ENCODE peak calls at places on chromosomes 2 and 18, in ten cellular contexts. R is A549, D is uterus, I is stomach, B is HepG2, P is upper lobe of right lung, G is psoas muscle, F is foreskin keratinocyte, J is neural progenitor cell, C is heart right ventricle. Z is an unnamed sample.

GRCh38 chr2:233247744-233248143 is 3.7 kb upstream of the ATG16L1 start:
- DNase-seq in R (peak; percentile 89), D (no peak), I (no peak), B (peak; percentile 61), P (no peak), G (no peak), F (peak; percentile 98), J (no peak), C (no peak), Z (no peak)

GRCh38 chr18:76259726-76260125 is 235.3 kb downstream of the ZNF516 start:
- DNase-seq in R (no peak), D (no peak), I (no peak), B (no peak), P (no peak), G (no peak), F (no peak), J (no peak), C (no peak), Z (no peak)

GRCh38 chr18:64276736-64277135 is 127.8 kb upstream of the LINC00305 start:
- DNase-seq in R (no peak), D (no peak), I (no peak), B (no peak), P (no peak), G (no peak), F (no peak), J (no peak), C (peak; percentile 38), Z (no peak)

GRCh38 chr18:75221397-75221796 is 10.8 kb downstream of the TSHZ1 start:
- DNase-seq in R (no peak), D (no peak), I (no peak), B (no peak), P (no peak), G (no peak), F (no peak), J (no peak), C (no peak), Z (no peak)

GRCh38 chr18:80171190-80171872 is 62.3 kb downstream of the ADNP2 start:
- DNase-seq in R (peak; percentile 29), D (peak; percentile 55), I (peak; percentile 61), B (no peak), P (peak; percentile 80), G (peak; percentile 43), F (peak; percentile 44), J (peak; percentile 65), C (peak; percentile 40), Z (peak; percentile 61)

GRCh38 chr18:31204833-31205232 is 42.2 kb upstream of the DSC1 start:
- DNase-seq in R (no peak), D (no peak), I (no peak), B (no peak), P (no peak), G (no peak), F (no peak), J (no peak), C (no peak), Z (no peak)

GRCh38 chr18:23151414-23152099 is 16.3 kb downstream of the CABLES1 start:
- DNase-seq in R (no peak), D (no peak), I (no peak), B (no peak), P (no peak), G (no peak), F (no peak), J (no peak), C (no peak), Z (no peak)

GRCh38 chr2:169776483-169776802 is 22.2 kb upstream of the SSB start:
- DNase-seq in R (no peak), D (no peak), I (no peak), B (no peak), P (no peak), G (no peak), F (no peak), J (no peak), C (no peak), Z (no peak)

GRCh38 chr2:236617796-236618195 is 48.2 kb downstream of the ACKR3 start:
- DNase-seq in R (no peak), D (no peak), I (no peak), B (no peak), P (no peak), G (no peak), F (no peak), J (no peak), C (no peak), Z (no peak)

GRCh38 chr18:34153711-34154110 is 71.0 kb downstream of the NOL4 start:
- DNase-seq in R (peak; percentile 7), D (no peak), I (no peak), B (peak; percentile 23), P (no peak), G (no peak), F (no peak), J (no peak), C (no peak), Z (no peak)

GRCh38 chr2:160353166-160353565 is 140.4 kb downstream of the RBMS1 start:
- DNase-seq in R (peak; percentile 46), D (no peak), I (no peak), B (no peak), P (no peak), G (no peak), F (no peak), J (no peak), C (no peak), Z (no peak)

GRCh38 chr2:12284487-12284886 is 432.2 kb upstream of the TRIB2 start:
- DNase-seq in R (no peak), D (no peak), I (no peak), B (no peak), P (no peak), G (no peak), F (peak; percentile 53), J (no peak), C (no peak), Z (no peak)

GRCh38 chr2:96072746-96073145 is 38.0 kb upstream of the GPAT2 start:
- DNase-seq in R (no peak), D (no peak), I (no peak), B (no peak), P (peak; percentile 70), G (no peak), F (no peak), J (no peak), C (no peak), Z (no peak)

GRCh38 chr2:168948621-168949212 is 47.6 kb downstream of the G6PC2 start:
- DNase-seq in R (peak; percentile 32), D (no peak), I (no peak), B (peak; percentile 13), P (no peak), G (no peak), F (no peak), J (peak; percentile 37), C (no peak), Z (no peak)

GRCh38 chr2:218631837-218632236 is 24.1 kb downstream of the PLCD4 start:
- DNase-seq in R (no peak), D (no peak), I (no peak), B (no peak), P (no peak), G (no peak), F (peak; percentile 38), J (no peak), C (peak; percentile 18), Z (no peak)

DNA sequence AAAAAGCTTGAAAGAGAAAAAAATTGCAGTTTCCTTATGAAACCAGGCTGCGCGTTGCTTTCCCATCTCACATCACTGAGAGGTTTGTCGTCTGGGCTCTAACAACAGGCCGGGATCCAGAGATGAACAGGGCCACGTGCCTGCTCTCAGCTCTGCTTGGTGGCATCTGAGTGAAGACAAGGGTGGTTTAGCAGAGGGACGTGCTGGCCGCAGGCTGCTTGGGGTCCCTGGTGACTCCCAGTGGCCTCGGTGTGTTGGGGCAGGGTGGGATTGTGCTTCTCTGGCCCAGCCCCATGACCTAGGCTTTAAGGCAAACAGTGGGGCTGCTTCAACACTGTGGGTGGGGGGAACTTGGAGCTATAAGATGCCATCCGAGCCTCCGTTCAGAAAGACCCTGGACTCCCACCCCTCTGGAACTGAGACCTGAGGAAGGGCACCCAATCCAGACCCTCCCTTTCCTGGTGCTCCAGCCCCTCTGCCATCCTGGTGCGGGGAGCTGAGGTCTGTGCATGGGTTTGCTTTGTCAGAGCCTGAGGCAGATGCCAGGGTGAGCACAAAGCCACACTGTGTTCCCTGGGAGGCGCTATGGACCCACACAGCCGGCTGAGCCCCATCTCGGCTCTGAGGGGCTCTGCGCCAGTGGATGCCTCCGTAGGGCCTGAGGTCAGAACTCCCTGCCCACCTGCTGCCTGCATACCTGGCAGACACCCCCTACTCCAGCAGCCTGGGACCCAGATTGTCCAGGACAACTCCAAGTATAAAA is 18.4 kb upstream of the HPCAL1 start:
- DNase-seq in R (no peak), D (no peak), I (no peak), B (no peak), P (peak; percentile 57), G (no peak), F (no peak), J (no peak), C (no peak), Z (peak; percentile 44)
- H3K4me1 ChIP-seq in R (peaks cover 56% of the 10 kb centered on the region), D (no peaks in the 10 kb centered on the region), I (peaks cover 28% of the 10 kb centered on the region), B (peaks cover 57% of the 10 kb centered on the region), P (peaks cover 22% of the 10 kb centered on the region), G (peaks cover 13% of the 10 kb centered on the region), F (peaks cover 11% of the 10 kb centered on the region), J (peaks cover 13% of the 10 kb centered on the region), C (peaks cover 24% of the 10 kb centered on the region), Z (peaks cover 32% of the 10 kb centered on the region)

GRCh38 chr2:114201781-114202180 is 240.7 kb upstream of the DPP10 start:
- DNase-seq in R (no peak), D (no peak), I (no peak), B (peak; percentile 28), P (no peak), G (no peak), F (no peak), J (no peak), C (no peak), Z (no peak)
- TF ChIP-seq CTCF in R (no peak), D (no peak), I (no peak), B (peak; percentile 59), P (no peak), G (no peak), F (no peak), J (peak; percentile 35), C (no peak), Z (no peak)

DNA sequence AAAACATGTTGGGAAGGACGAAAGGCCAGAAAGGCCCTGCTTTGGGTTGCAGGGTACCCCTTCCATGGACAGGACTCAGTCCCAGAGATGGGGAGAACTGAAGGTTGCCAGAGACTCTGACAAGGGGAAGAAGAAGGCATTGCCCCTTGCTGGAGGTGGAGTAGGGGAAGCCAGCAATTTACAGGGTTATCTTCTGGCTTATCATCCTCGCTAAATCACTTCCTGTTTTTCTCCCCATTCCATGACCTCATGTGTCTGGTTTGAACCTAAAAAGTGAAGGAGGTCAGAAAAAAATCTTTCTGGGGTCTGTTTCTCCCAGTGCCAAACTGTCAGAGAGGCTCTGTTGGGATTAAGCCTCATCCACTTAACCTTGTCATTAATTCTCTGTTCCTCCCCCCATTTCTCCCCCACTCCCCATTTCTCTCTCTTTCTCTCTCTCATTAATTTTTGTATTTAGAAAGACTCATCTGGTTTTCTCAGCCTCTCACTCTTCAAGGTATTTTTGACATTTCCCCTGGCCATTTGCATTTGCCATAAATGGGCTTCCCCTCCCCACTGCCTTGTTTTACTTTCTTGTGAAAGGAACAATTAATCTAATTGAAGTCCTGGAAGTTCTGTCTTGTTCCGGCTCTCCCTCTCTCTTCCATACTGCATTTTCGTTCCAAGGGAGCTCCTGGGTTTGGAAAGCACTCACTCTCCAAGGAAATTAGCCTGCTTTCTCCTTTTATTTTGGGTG is 17.4 kb downstream of the NRP2 start:
- DNase-seq in R (no peak), D (no peak), I (no peak), B (no peak), P (no peak), G (no peak), F (no peak), J (no peak), C (no peak), Z (no peak)
- H3K4me1 ChIP-seq in R (peaks cover 100% of the 10 kb centered on the region), D (peaks cover 36% of the 10 kb centered on the region), I (peaks cover 96% of the 10 kb centered on the region), B (peaks cover 55% of the 10 kb centered on the region), P (peaks cover 64% of the 10 kb centered on the region), G (no peaks in the 10 kb centered on the region), F (peaks cover 34% of the 10 kb centered on the region), J (peaks cover 92% of the 10 kb centered on the region), C (peaks cover 89% of the 10 kb centered on the region), Z (peaks cover 62% of the 10 kb centered on the region)

GRCh38 chr2:68839260-68839833 is 31.9 kb downstream of the BMP10 start:
- DNase-seq in R (peak; percentile 31), D (no peak), I (no peak), B (no peak), P (no peak), G (no peak), F (no peak), J (no peak), C (no peak), Z (no peak)
- TF ChIP-seq CTCF in R (peak; percentile 31), D (no peak), I (peak; percentile 42), B (peak; percentile 64), P (peak; percentile 65), G (peak; percentile 28), F (peak; percentile 87), J (peak; percentile 34), C (peak; percentile 54), Z (peak; percentile 67)